ENCODE peak calls at places on chromosomes 5 and 9, in ten cellular contexts. H, Q, D, E, O, K, A, I, U and T are unnamed samples.

GRCh38 chr5:4053111-4053510 is 457.5 kb downstream of the IRX1 start:
- DNase-seq in H (no peak), Q (no peak), D (no peak), E (no peak), O (no peak), K (no peak), A (no peak), I (no peak), U (no peak), T (no peak)

GRCh38 chr9:90433398-90433890 is 209.2 kb downstream of the DIRAS2 start:
- DNase-seq in H (no peak), Q (peak; percentile 89), D (no peak), E (peak; percentile 75), O (no peak), K (no peak), A (no peak), I (peak; percentile 95), U (no peak), T (no peak)

GRCh38 chr5:124747770-124748686 is 1.6 kb upstream of the ZNF608 start:
- DNase-seq in H (peak; percentile 64), Q (no peak), D (peak; percentile 43), E (no peak), O (peak; percentile 89), K (no peak), A (no peak), I (peak; percentile 72), U (no peak), T (no peak)

GRCh38 chr9:85038061-85038460 is 368.5 kb downstream of the NTRK2 start:
- DNase-seq in H (no peak), Q (no peak), D (no peak), E (no peak), O (peak; percentile 95), K (no peak), A (no peak), I (no peak), U (no peak), T (no peak)

GRCh38 chr5:133916914-133917313 is 51.5 kb downstream of the C5orf15 start:
- DNase-seq in H (no peak), Q (no peak), D (no peak), E (no peak), O (no peak), K (no peak), A (no peak), I (no peak), U (no peak), T (no peak)

GRCh38 chr5:53871050-53871449 is 310.6 kb downstream of the NDUFS4 start:
- DNase-seq in H (no peak), Q (no peak), D (no peak), E (no peak), O (no peak), K (no peak), A (no peak), I (no peak), U (no peak), T (no peak)

GRCh38 chr9:83472221-83472665 is 66.0 kb downstream of the FRMD3 start:
- DNase-seq in H (no peak), Q (no peak), D (no peak), E (no peak), O (no peak), K (no peak), A (no peak), I (no peak), U (no peak), T (no peak)

GRCh38 chr9:7154003-7154619 is 396.3 kb downstream of the KDM4C start:
- DNase-seq in H (no peak), Q (no peak), D (no peak), E (no peak), O (no peak), K (no peak), A (no peak), I (no peak), U (no peak), T (no peak)

GRCh38 chr5:123505633-123506032 is 6.3 kb upstream of the CSNK1G3 start:
- DNase-seq in H (no peak), Q (no peak), D (no peak), E (no peak), O (no peak), K (no peak), A (no peak), I (no peak), U (no peak), T (no peak)

GRCh38 chr9:109460576-109460975 is 37.5 kb downstream of the PTPN3 start:
- DNase-seq in H (no peak), Q (no peak), D (no peak), E (no peak), O (no peak), K (no peak), A (no peak), I (no peak), U (no peak), T (no peak)

GRCh38 chr9:3001311-3001710 is 157.4 kb upstream of the PUM3 start:
- DNase-seq in H (no peak), Q (no peak), D (no peak), E (no peak), O (no peak), K (no peak), A (no peak), I (no peak), U (no peak), T (no peak)

GRCh38 chr5:84372066-84372700 is 12.5 kb downstream of the EDIL3 start:
- DNase-seq in H (peak; percentile 83), Q (no peak), D (no peak), E (no peak), O (no peak), K (no peak), A (no peak), I (peak; percentile 37), U (no peak), T (no peak)

GRCh38 chr9:14312721-14313377 is 1.1 kb downstream of the NFIB start:
- DNase-seq in H (peak; percentile 64), Q (peak; percentile 60), D (no peak), E (no peak), O (peak; percentile 59), K (no peak), A (no peak), I (peak; percentile 67), U (no peak), T (no peak)

GRCh38 chr5:128637031-128637430 is 99.0 kb upstream of the FBN2 start:
- DNase-seq in H (peak; percentile 73), Q (no peak), D (no peak), E (no peak), O (no peak), K (no peak), A (no peak), I (no peak), U (no peak), T (no peak)

GRCh38 chr5:154253807-154254206 is 63.3 kb downstream of the GALNT10 start:
- DNase-seq in H (no peak), Q (no peak), D (no peak), E (no peak), O (no peak), K (no peak), A (no peak), I (no peak), U (no peak), T (no peak)

GRCh38 chr9:4324513-4324912 is 24.6 kb upstream of the GLIS3 start:
- DNase-seq in H (peak; percentile 73), Q (no peak), D (no peak), E (no peak), O (no peak), K (no peak), A (no peak), I (no peak), U (no peak), T (no peak)

GRCh38 chr9:132141364-132141947 is 20.4 kb upstream of the NTNG2 start:
- DNase-seq in H (peak; percentile 38), Q (no peak), D (no peak), E (no peak), O (peak; percentile 75), K (no peak), A (no peak), I (peak; percentile 33), U (no peak), T (no peak)

GRCh38 chr5:169440107-169440701 is 139.3 kb upstream of the SLIT3 start:
- DNase-seq in H (no peak), Q (no peak), D (no peak), E (no peak), O (no peak), K (no peak), A (no peak), I (no peak), U (no peak), T (no peak)

GRCh38 chr5:117486879-117487391 is 912.3 kb upstream of the SEMA6A start:
- DNase-seq in H (no peak), Q (no peak), D (no peak), E (no peak), O (no peak), K (no peak), A (no peak), I (peak; percentile 68), U (no peak), T (no peak)

GRCh38 chr5:150503977-150504620 is 3.8 kb upstream of the NDST1 start:
- DNase-seq in H (no peak), Q (peak; percentile 91), D (no peak), E (no peak), O (peak; percentile 89), K (no peak), A (no peak), I (no peak), U (no peak), T (no peak)

GRCh38 chr9:129310666-129311350 is 132.7 kb upstream of the IER5L start:
- DNase-seq in H (no peak), Q (peak; percentile 1), D (no peak), E (peak; percentile 36), O (no peak), K (no peak), A (no peak), I (peak; percentile 0), U (no peak), T (no peak)

GRCh38 chr5:171647043-171647899 is 138.3 kb upstream of the SMIM23 start:
- DNase-seq in H (no peak), Q (no peak), D (no peak), E (no peak), O (no peak), K (no peak), A (no peak), I (peak; percentile 43), U (no peak), T (no peak)

GRCh38 chr9:94443039-94443722 is 111.7 kb upstream of the PCAT7 start:
- DNase-seq in H (no peak), Q (no peak), D (no peak), E (no peak), O (no peak), K (no peak), A (no peak), I (peak; percentile 45), U (no peak), T (no peak)

GRCh38 chr5:161150589-161150988 is 298.6 kb upstream of the ATP10B start:
- DNase-seq in H (no peak), Q (no peak), D (no peak), E (no peak), O (no peak), K (no peak), A (no peak), I (no peak), U (no peak), T (no peak)

GRCh38 chr5:81017320-81017719 is 57.2 kb downstream of the RASGRF2 start:
- DNase-seq in H (no peak), Q (no peak), D (no peak), E (no peak), O (no peak), K (no peak), A (no peak), I (no peak), U (no peak), T (no peak)

GRCh38 chr9:135363556-135363955 is 116.0 kb upstream of the PPP1R26 start:
- DNase-seq in H (no peak), Q (no peak), D (no peak), E (no peak), O (no peak), K (no peak), A (no peak), I (no peak), U (no peak), T (no peak)

GRCh38 chr9:26331223-26331622 is 561.4 kb downstream of the CAAP1 start:
- DNase-seq in H (no peak), Q (no peak), D (no peak), E (no peak), O (no peak), K (no peak), A (no peak), I (no peak), U (no peak), T (no peak)

GRCh38 chr9:92245005-92245797 is 48.3 kb downstream of the IARS1 start:
- DNase-seq in H (peak; percentile 74), Q (no peak), D (no peak), E (no peak), O (no peak), K (no peak), A (no peak), I (peak; percentile 48), U (no peak), T (no peak)